ENCODE peak calls at places on chromosomes 4 and X, in seven cellular contexts. R is hepatocyte, B is left cardiac atrium, E is epithelial cell of proximal tubule, K is GM04503, V is BJ, U is NCI-H1417. G is an unnamed sample.

GRCh38 chrX:39470588-39471155 is 627.1 kb downstream of the BCOR start:
- DNase-seq in R (peak), B (peak), E (no peak), K (peak), V (no peak), U (no peak), G (no peak)

GRCh38 chrX:151814767-151815166 is 80.2 kb downstream of the CNGA2 start:
- DNase-seq in R (no peak), B (no peak), E (no peak), K (no peak), V (no peak), U (no peak), G (no peak)

GRCh38 chr4:109435635-109436034 is 2.0 kb downstream of the SEC24B start:
- DNase-seq in R (no peak), B (no peak), E (no peak), K (no peak), V (no peak), U (no peak), G (peak)

GRCh38 chr4:133154725-133155124 is 5.6 kb downstream of the PCDH10 start:
- DNase-seq in R (peak), B (no peak), E (no peak), K (no peak), V (no peak), U (no peak), G (peak)

GRCh38 chr4:12499693-12500092 is 984.4 kb downstream of the RAB28 start:
- DNase-seq in R (peak), B (no peak), E (no peak), K (no peak), V (no peak), U (no peak), G (peak)

GRCh38 chr4:26131711-26132110 is 189.1 kb upstream of the RBPJ start:
- DNase-seq in R (no peak), B (no peak), E (no peak), K (no peak), V (no peak), U (no peak), G (no peak)

GRCh38 chrX:13647709-13648212 is 5.2 kb upstream of the TCEANC start:
- DNase-seq in R (peak), B (peak), E (no peak), K (no peak), V (no peak), U (peak), G (peak)

GRCh38 chr4:138677212-138677611 is 338.4 kb upstream of the NOCT start:
- DNase-seq in R (peak), B (no peak), E (peak), K (no peak), V (no peak), U (no peak), G (peak)

GRCh38 chrX:140432328-140433025 is 72.4 kb downstream of the SOX3 start:
- DNase-seq in R (peak), B (peak), E (no peak), K (no peak), V (no peak), U (no peak), G (no peak)

GRCh38 chr4:120769227-120769626 is 153.3 kb downstream of the PRDM5 start:
- DNase-seq in R (peak), B (no peak), E (peak), K (peak), V (no peak), U (no peak), G (no peak)

GRCh38 chrX:136491832-136492231 is 4.1 kb downstream of the BRS3 start:
- DNase-seq in R (no peak), B (no peak), E (no peak), K (no peak), V (no peak), U (no peak), G (no peak)

GRCh38 chr4:139167774-139168444 is 9.1 kb downstream of the ELF2 start:
- DNase-seq in R (peak), B (no peak), E (peak), K (no peak), V (no peak), U (no peak), G (peak)

GRCh38 chr4:123811763-123812390 is 415.3 kb downstream of the SPRY1 start:
- DNase-seq in R (no peak), B (no peak), E (no peak), K (no peak), V (no peak), U (no peak), G (no peak)

GRCh38 chrX:7927259-7928167 is at the start of gene PNPLA4:
- DNase-seq in R (peak), B (peak), E (peak), K (peak), V (peak), U (peak), G (peak)

GRCh38 chrX:13377537-13377936 is 57.7 kb upstream of the ATXN3L start:
- DNase-seq in R (peak), B (no peak), E (no peak), K (peak), V (peak), U (no peak), G (no peak)

GRCh38 chrX:150913511-150913910 is 15.0 kb upstream of the CD99L2 start:
- DNase-seq in R (no peak), B (no peak), E (no peak), K (no peak), V (no peak), U (no peak), G (no peak)

GRCh38 chr4:154559141-154559841 is 3.5 kb upstream of the FGB start:
- DNase-seq in R (peak), B (no peak), E (peak), K (no peak), V (no peak), U (peak), G (peak)

GRCh38 chr4:149638073-149638472 is 177.6 kb downstream of the IQCM start:
- DNase-seq in R (no peak), B (no peak), E (no peak), K (peak), V (peak), U (no peak), G (no peak)

GRCh38 chr4:139223682-139224317 is 46.8 kb upstream of the ELF2 start:
- DNase-seq in R (peak), B (peak), E (no peak), K (no peak), V (no peak), U (no peak), G (no peak)

GRCh38 chr4:80619070-80619674 is 283.6 kb downstream of the CFAP299 start:
- DNase-seq in R (no peak), B (no peak), E (no peak), K (no peak), V (no peak), U (no peak), G (peak)

GRCh38 chr4:186676531-186677158 is 47.0 kb downstream of the FAT1 start:
- DNase-seq in R (peak), B (no peak), E (peak), K (peak), V (peak), U (no peak), G (no peak)

GRCh38 chr4:55346851-55347255 is 811 bp downstream of the SRD5A3 start:
- DNase-seq in R (no peak), B (no peak), E (no peak), K (no peak), V (no peak), U (no peak), G (no peak)

GRCh38 chr4:5338511-5338910 is 287.2 kb downstream of the STK32B start:
- DNase-seq in R (no peak), B (no peak), E (no peak), K (peak), V (no peak), U (no peak), G (no peak)

GRCh38 chrX:134764202-134764785 is 106.0 kb upstream of the PLAC1 start:
- DNase-seq in R (no peak), B (no peak), E (no peak), K (no peak), V (no peak), U (no peak), G (peak)

GRCh38 chr4:155377281-155377680 is 516 bp upstream of the MAP9 start:
- DNase-seq in R (no peak), B (no peak), E (no peak), K (no peak), V (no peak), U (no peak), G (no peak)